ENCODE peak calls at places on chromosome 20, in nine cellular contexts. One of them, this sample, is unnamed.

GRCh38 chr20:45340236-45340847 is 7.9 kb downstream of the SDC4 start:
- DNase-seq in transverse colon: no peak
- DNase-seq in AG04449: no peak
- DNase-seq in fibroblast of pulmonary artery: no peak
- DNase-seq in left lung: peak; percentile 66
- DNase-seq in breast epithelium: peak; percentile 81
- DNase-seq in pancreas: no peak
- DNase-seq in adrenal gland: peak; percentile 76
- DNase-seq in IMR-90: no peak
- DNase-seq in this sample: no peak

GRCh38 chr20:34089655-34090324 is 22.3 kb downstream of the EIF2S2 start:
- DNase-seq in transverse colon: no peak
- DNase-seq in AG04449: no peak
- DNase-seq in fibroblast of pulmonary artery: no peak
- DNase-seq in left lung: no peak
- DNase-seq in breast epithelium: no peak
- DNase-seq in pancreas: no peak
- DNase-seq in adrenal gland: peak; percentile 65
- DNase-seq in IMR-90: no peak
- DNase-seq in this sample: no peak

GRCh38 chr20:50055524-50056083 is 57.3 kb downstream of the UBE2V1 start:
- DNase-seq in transverse colon: no peak
- DNase-seq in AG04449: no peak
- DNase-seq in fibroblast of pulmonary artery: no peak
- DNase-seq in left lung: no peak
- DNase-seq in breast epithelium: no peak
- DNase-seq in pancreas: no peak
- DNase-seq in adrenal gland: no peak
- DNase-seq in IMR-90: no peak
- DNase-seq in this sample: no peak

GRCh38 chr20:46323557-46323956 is 15.3 kb upstream of the CDH22 start:
- DNase-seq in transverse colon: no peak
- DNase-seq in AG04449: no peak
- DNase-seq in fibroblast of pulmonary artery: no peak
- DNase-seq in left lung: no peak
- DNase-seq in breast epithelium: no peak
- DNase-seq in pancreas: no peak
- DNase-seq in adrenal gland: no peak
- DNase-seq in IMR-90: no peak
- DNase-seq in this sample: no peak

GRCh38 chr20:50248104-50248631 is 57.5 kb downstream of the CEBPB start:
- DNase-seq in transverse colon: no peak
- DNase-seq in AG04449: no peak
- DNase-seq in fibroblast of pulmonary artery: peak; percentile 48
- DNase-seq in left lung: peak; percentile 62
- DNase-seq in breast epithelium: no peak
- DNase-seq in pancreas: no peak
- DNase-seq in adrenal gland: no peak
- DNase-seq in IMR-90: peak; percentile 63
- DNase-seq in this sample: peak; percentile 70

GRCh38 chr20:39849664-39850063 is 839.4 kb downstream of the MAFB start:
- DNase-seq in transverse colon: peak; percentile 30
- DNase-seq in AG04449: peak; percentile 74
- DNase-seq in fibroblast of pulmonary artery: peak; percentile 90
- DNase-seq in left lung: peak; percentile 65
- DNase-seq in breast epithelium: peak; percentile 74
- DNase-seq in pancreas: peak; percentile 68
- DNase-seq in adrenal gland: peak; percentile 93
- DNase-seq in IMR-90: peak; percentile 94
- DNase-seq in this sample: no peak

GRCh38 chr20:46089076-46089337 is 755 bp downstream of the NCOA5 start:
- DNase-seq in transverse colon: no peak
- DNase-seq in AG04449: no peak
- DNase-seq in fibroblast of pulmonary artery: no peak
- DNase-seq in left lung: no peak
- DNase-seq in breast epithelium: no peak
- DNase-seq in pancreas: no peak
- DNase-seq in adrenal gland: no peak
- DNase-seq in IMR-90: peak; percentile 12
- DNase-seq in this sample: peak; percentile 51

GRCh38 chr20:5061209-5061608 is 58.5 kb downstream of the PCNA start:
- DNase-seq in transverse colon: no peak
- DNase-seq in AG04449: no peak
- DNase-seq in fibroblast of pulmonary artery: no peak
- DNase-seq in left lung: no peak
- DNase-seq in breast epithelium: no peak
- DNase-seq in pancreas: no peak
- DNase-seq in adrenal gland: no peak
- DNase-seq in IMR-90: peak; percentile 48
- DNase-seq in this sample: no peak

GRCh38 chr20:44200983-44201382 is 9.6 kb downstream of the OSER1 start:
- DNase-seq in transverse colon: no peak
- DNase-seq in AG04449: no peak
- DNase-seq in fibroblast of pulmonary artery: no peak
- DNase-seq in left lung: no peak
- DNase-seq in breast epithelium: no peak
- DNase-seq in pancreas: no peak
- DNase-seq in adrenal gland: no peak
- DNase-seq in IMR-90: no peak
- DNase-seq in this sample: no peak

GRCh38 chr20:32285621-32286334 is 8.3 kb downstream of the KIF3B start:
- DNase-seq in transverse colon: peak; percentile 40
- DNase-seq in AG04449: no peak
- DNase-seq in fibroblast of pulmonary artery: no peak
- DNase-seq in left lung: no peak
- DNase-seq in breast epithelium: no peak
- DNase-seq in pancreas: no peak
- DNase-seq in adrenal gland: peak; percentile 42
- DNase-seq in IMR-90: peak; percentile 10
- DNase-seq in this sample: no peak

GRCh38 chr20:38426006-38426405 is 9.1 kb downstream of the SNHG17 start:
- DNase-seq in transverse colon: no peak
- DNase-seq in AG04449: peak; percentile 66
- DNase-seq in fibroblast of pulmonary artery: peak; percentile 84
- DNase-seq in left lung: peak; percentile 44
- DNase-seq in breast epithelium: no peak
- DNase-seq in pancreas: no peak
- DNase-seq in adrenal gland: peak; percentile 85
- DNase-seq in IMR-90: peak; percentile 95
- DNase-seq in this sample: no peak

GRCh38 chr20:51860015-51860882 is 57.9 kb upstream of the SALL4 start:
- DNase-seq in transverse colon: peak; percentile 64
- DNase-seq in AG04449: no peak
- DNase-seq in fibroblast of pulmonary artery: peak; percentile 24
- DNase-seq in left lung: no peak
- DNase-seq in breast epithelium: no peak
- DNase-seq in pancreas: no peak
- DNase-seq in adrenal gland: no peak
- DNase-seq in IMR-90: peak; percentile 47
- DNase-seq in this sample: no peak

GRCh38 chr20:3646651-3647050 is 16.5 kb downstream of the GFRA4 start:
- DNase-seq in transverse colon: no peak
- DNase-seq in AG04449: no peak
- DNase-seq in fibroblast of pulmonary artery: peak; percentile 8
- DNase-seq in left lung: no peak
- DNase-seq in breast epithelium: no peak
- DNase-seq in pancreas: no peak
- DNase-seq in adrenal gland: no peak
- DNase-seq in IMR-90: no peak
- DNase-seq in this sample: no peak

GRCh38 chr20:10385850-10386544 is 48.0 kb downstream of the MKKS start:
- DNase-seq in transverse colon: no peak
- DNase-seq in AG04449: no peak
- DNase-seq in fibroblast of pulmonary artery: peak; percentile 63
- DNase-seq in left lung: no peak
- DNase-seq in breast epithelium: no peak
- DNase-seq in pancreas: no peak
- DNase-seq in adrenal gland: no peak
- DNase-seq in IMR-90: no peak
- DNase-seq in this sample: no peak

GRCh38 chr20:44851545-44851944 is 34.0 kb upstream of the YWHAB start:
- DNase-seq in transverse colon: peak; percentile 63
- DNase-seq in AG04449: no peak
- DNase-seq in fibroblast of pulmonary artery: no peak
- DNase-seq in left lung: no peak
- DNase-seq in breast epithelium: no peak
- DNase-seq in pancreas: no peak
- DNase-seq in adrenal gland: no peak
- DNase-seq in IMR-90: no peak
- DNase-seq in this sample: no peak

GRCh38 chr20:21496452-21496851 is 17.4 kb downstream of the NKX2-2 start:
- DNase-seq in transverse colon: no peak
- DNase-seq in AG04449: no peak
- DNase-seq in fibroblast of pulmonary artery: no peak
- DNase-seq in left lung: no peak
- DNase-seq in breast epithelium: no peak
- DNase-seq in pancreas: no peak
- DNase-seq in adrenal gland: no peak
- DNase-seq in IMR-90: no peak
- DNase-seq in this sample: no peak

GRCh38 chr20:41639630-41640029 is 21.5 kb upstream of the CHD6 start:
- DNase-seq in transverse colon: no peak
- DNase-seq in AG04449: no peak
- DNase-seq in fibroblast of pulmonary artery: peak; percentile 18
- DNase-seq in left lung: no peak
- DNase-seq in breast epithelium: no peak
- DNase-seq in pancreas: no peak
- DNase-seq in adrenal gland: no peak
- DNase-seq in IMR-90: no peak
- DNase-seq in this sample: no peak

GRCh38 chr20:41635158-41635557 is 17.0 kb upstream of the CHD6 start:
- DNase-seq in transverse colon: no peak
- DNase-seq in AG04449: no peak
- DNase-seq in fibroblast of pulmonary artery: no peak
- DNase-seq in left lung: no peak
- DNase-seq in breast epithelium: no peak
- DNase-seq in pancreas: no peak
- DNase-seq in adrenal gland: no peak
- DNase-seq in IMR-90: no peak
- DNase-seq in this sample: no peak

GRCh38 chr20:41643504-41643938 is 25.3 kb upstream of the CHD6 start:
- DNase-seq in transverse colon: peak; percentile 64
- DNase-seq in AG04449: no peak
- DNase-seq in fibroblast of pulmonary artery: peak; percentile 96
- DNase-seq in left lung: peak; percentile 60
- DNase-seq in breast epithelium: no peak
- DNase-seq in pancreas: no peak
- DNase-seq in adrenal gland: peak; percentile 57
- DNase-seq in IMR-90: peak; percentile 80
- DNase-seq in this sample: no peak

GRCh38 chr20:41632896-41633295 is 14.7 kb upstream of the CHD6 start:
- DNase-seq in transverse colon: no peak
- DNase-seq in AG04449: no peak
- DNase-seq in fibroblast of pulmonary artery: peak; percentile 40
- DNase-seq in left lung: no peak
- DNase-seq in breast epithelium: no peak
- DNase-seq in pancreas: no peak
- DNase-seq in adrenal gland: no peak
- DNase-seq in IMR-90: peak; percentile 52
- DNase-seq in this sample: peak; percentile 62

DNA sequence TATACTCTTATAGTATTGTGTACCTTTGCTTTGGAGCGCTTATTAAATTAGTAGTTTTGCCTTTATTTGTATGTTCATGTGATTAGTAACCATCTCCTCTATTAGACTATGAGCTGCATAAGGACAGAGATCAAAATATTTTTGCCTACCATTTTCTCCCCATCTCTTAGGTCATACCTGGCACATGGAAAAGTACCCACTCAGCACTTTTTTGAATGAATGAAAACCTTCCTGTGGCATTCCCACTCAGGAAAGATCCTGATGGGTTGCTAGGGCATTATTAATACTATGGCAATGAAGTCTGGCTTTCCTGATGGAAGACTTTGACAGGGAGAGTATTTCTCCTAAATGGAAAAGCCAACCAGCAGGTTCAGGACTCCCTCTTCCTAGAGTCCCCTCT is 20.3 kb upstream of the CHD6 start:
- DNase-seq in transverse colon: no peak
- DNase-seq in AG04449: no peak
- DNase-seq in fibroblast of pulmonary artery: no peak
- DNase-seq in left lung: no peak
- DNase-seq in breast epithelium: no peak
- DNase-seq in pancreas: no peak
- DNase-seq in adrenal gland: no peak
- DNase-seq in IMR-90: no peak
- DNase-seq in this sample: no peak
- TF ChIP-seq CTCF in transverse colon: no peak
- TF ChIP-seq CTCF in AG04449: no peak
- TF ChIP-seq CTCF in fibroblast of pulmonary artery: no peak
- TF ChIP-seq CTCF in left lung: no peak
- TF ChIP-seq CTCF in breast epithelium: no peak
- TF ChIP-seq CTCF in pancreas: no peak
- TF ChIP-seq CTCF in adrenal gland: no peak
- TF ChIP-seq CTCF in IMR-90: no peak
- TF ChIP-seq CTCF in this sample: no peak

DNA sequence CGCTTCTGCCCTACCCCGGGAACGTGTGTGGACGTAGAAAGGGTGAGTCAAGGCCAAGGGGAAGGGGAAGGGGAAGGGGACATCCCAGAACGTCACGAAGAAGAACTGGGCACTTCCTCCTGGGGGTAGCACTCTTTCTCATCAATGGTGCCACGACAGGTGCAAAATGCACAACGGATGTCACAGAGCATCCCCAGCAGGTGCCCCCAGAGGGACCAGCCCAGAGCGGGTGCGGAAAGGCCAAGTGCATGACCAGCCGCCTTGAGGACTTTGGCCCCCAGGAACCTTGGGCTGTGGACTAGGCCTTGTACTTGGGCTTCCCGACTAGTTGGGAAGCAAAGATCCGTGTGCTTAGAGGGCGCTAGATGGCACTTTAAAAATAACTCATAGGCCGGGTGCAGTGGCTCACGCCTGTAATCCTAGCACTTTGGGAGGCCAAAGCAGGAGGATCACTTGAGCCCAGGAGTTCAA is 12.1 kb upstream of the SRC start:
- DNase-seq in transverse colon: no peak
- DNase-seq in AG04449: no peak
- DNase-seq in fibroblast of pulmonary artery: no peak
- DNase-seq in left lung: no peak
- DNase-seq in breast epithelium: no peak
- DNase-seq in pancreas: no peak
- DNase-seq in adrenal gland: no peak
- DNase-seq in IMR-90: no peak
- DNase-seq in this sample: peak; percentile 95
- TF ChIP-seq CTCF in transverse colon: no peak
- TF ChIP-seq CTCF in AG04449: no peak
- TF ChIP-seq CTCF in fibroblast of pulmonary artery: no peak
- TF ChIP-seq CTCF in left lung: no peak
- TF ChIP-seq CTCF in breast epithelium: no peak
- TF ChIP-seq CTCF in pancreas: no peak
- TF ChIP-seq CTCF in adrenal gland: no peak
- TF ChIP-seq CTCF in IMR-90: no peak
- TF ChIP-seq CTCF in this sample: no peak

GRCh38 chr20:36575066-36575743 is 1.8 kb downstream of the TGIF2 start:
- DNase-seq in transverse colon: peak; percentile 53
- DNase-seq in AG04449: no peak
- DNase-seq in fibroblast of pulmonary artery: peak; percentile 61
- DNase-seq in left lung: peak; percentile 43
- DNase-seq in breast epithelium: peak; percentile 59
- DNase-seq in pancreas: peak; percentile 80
- DNase-seq in adrenal gland: peak; percentile 75
- DNase-seq in IMR-90: peak; percentile 54
- DNase-seq in this sample: no peak
- TF ChIP-seq CTCF in transverse colon: no peak
- TF ChIP-seq CTCF in AG04449: no peak
- TF ChIP-seq CTCF in fibroblast of pulmonary artery: no peak
- TF ChIP-seq CTCF in left lung: no peak
- TF ChIP-seq CTCF in breast epithelium: no peak
- TF ChIP-seq CTCF in pancreas: no peak
- TF ChIP-seq CTCF in adrenal gland: no peak
- TF ChIP-seq CTCF in IMR-90: no peak
- TF ChIP-seq CTCF in this sample: no peak

GRCh38 chr20:25139061-25139705 is 56.3 kb upstream of the ENTPD6 start:
- DNase-seq in transverse colon: no peak
- DNase-seq in AG04449: no peak
- DNase-seq in fibroblast of pulmonary artery: no peak
- DNase-seq in left lung: no peak
- DNase-seq in breast epithelium: no peak
- DNase-seq in pancreas: no peak
- DNase-seq in adrenal gland: peak; percentile 36
- DNase-seq in IMR-90: no peak
- DNase-seq in this sample: no peak
- TF ChIP-seq CTCF in transverse colon: no peak
- TF ChIP-seq CTCF in AG04449: no peak
- TF ChIP-seq CTCF in fibroblast of pulmonary artery: no peak
- TF ChIP-seq CTCF in left lung: no peak
- TF ChIP-seq CTCF in breast epithelium: peak; percentile 47
- TF ChIP-seq CTCF in pancreas: no peak
- TF ChIP-seq CTCF in adrenal gland: no peak
- TF ChIP-seq CTCF in IMR-90: no peak
- TF ChIP-seq CTCF in this sample: no peak

This sample was measured in CD14-positive monocyte.